ENCODE peak calls at places on chromosomes 5 and 9, in eight cellular contexts. R is keratinocyte; Z is activated T-helper 1 cell treated with anti-CD3 and anti-CD28 coated beads, Interleukin-2, amount 50 U/mL, for 16 hours; J is DMS153; A is KBM-7; G is foreskin melanocyte; S is HS-27A; Q is testis. D is an unnamed sample.

GRCh38 chr5:77893225-77893860 is 117.2 kb upstream of the TBCA start:
- DNase-seq in Z (no peak), R (peak; percentile 61), A (peak; percentile 7), G (peak; percentile 98), J (no peak), S (peak; percentile 69), Q (no peak), D (peak; percentile 92)

GRCh38 chr5:31075981-31076380 is 117.5 kb upstream of the CDH6 start:
- DNase-seq in S (no peak), Q (no peak), R (no peak), Z (no peak), A (no peak), G (no peak), J (no peak), D (no peak)

GRCh38 chr5:64210866-64211265 is 45.2 kb downstream of the RNF180 start:
- DNase-seq in S (peak; percentile 73), Q (no peak), A (no peak), J (no peak), G (peak; percentile 84), R (peak; percentile 26), Z (no peak), D (peak; percentile 47)

GRCh38 chr9:129027224-129027684 is 877 bp downstream of the SH3GLB2 start:
- DNase-seq in Z (no peak), A (no peak), R (no peak), S (no peak), J (no peak), Q (no peak), G (no peak), D (peak; percentile 11)

GRCh38 chr5:38595149-38595725 is 38.8 kb upstream of the LIFR start:
- DNase-seq in Q (no peak), R (peak; percentile 35), Z (no peak), G (no peak), S (no peak), A (no peak), J (no peak), D (peak; percentile 58)

GRCh38 chr9:93908591-93909241 is 46.4 kb downstream of the BARX1 start:
- DNase-seq in R (no peak), S (no peak), Z (no peak), Q (no peak), J (peak; percentile 93), A (no peak), G (no peak), D (no peak)

GRCh38 chr9:137006116-137007003 is 10.0 kb upstream of the CLIC3 start:
- DNase-seq in Z (no peak), Q (no peak), G (no peak), J (no peak), S (no peak), A (no peak), R (no peak), D (no peak)

GRCh38 chr5:145946112-145946861 is 9.9 kb downstream of the SH3RF2 start:
- DNase-seq in R (peak; percentile 92), Z (no peak), A (no peak), Q (no peak), S (no peak), G (peak; percentile 83), J (no peak), D (peak; percentile 78)

GRCh38 chr5:34564706-34565235 is 91.4 kb upstream of the RAI14 start:
- DNase-seq in S (no peak), Z (no peak), R (no peak), Q (peak; percentile 37), A (no peak), J (no peak), G (no peak), D (no peak)

GRCh38 chr5:1515921-1516571 is 7.7 kb downstream of the LPCAT1 start:
- DNase-seq in R (peak; percentile 91), J (no peak), Z (no peak), G (no peak), S (no peak), A (no peak), Q (peak; percentile 13), D (no peak)

GRCh38 chr9:27701664-27702063 is 128.4 kb upstream of the C9orf72 start:
- DNase-seq in R (no peak), Z (no peak), S (no peak), Q (peak; percentile 17), G (no peak), A (peak; percentile 27), J (no peak), D (no peak)

GRCh38 chr5:33231935-33232334 is 208.8 kb upstream of the TARS1 start:
- DNase-seq in Z (no peak), R (no peak), A (no peak), Q (no peak), G (no peak), J (no peak), S (no peak), D (no peak)

GRCh38 chr5:59923465-59923864 is 29.9 kb upstream of the PDE4D start:
- DNase-seq in G (no peak), Q (no peak), J (no peak), A (no peak), R (no peak), S (peak; percentile 23), Z (no peak), D (no peak)

GRCh38 chr5:170360712-170361501 is 28.3 kb downstream of the KCNMB1 start:
- DNase-seq in J (no peak), R (no peak), A (peak; percentile 66), S (no peak), Z (no peak), Q (no peak), G (no peak), D (no peak)

GRCh38 chr5:124007675-124008398 is 495.9 kb downstream of the CSNK1G3 start:
- DNase-seq in S (no peak), Z (no peak), R (no peak), A (no peak), Q (no peak), J (no peak), G (no peak), D (no peak)

GRCh38 chr9:87685871-87686519 is 39.9 kb upstream of the CTSL start:
- DNase-seq in G (no peak), S (no peak), R (no peak), Q (no peak), J (no peak), A (no peak), Z (no peak), D (no peak)

GRCh38 chr5:63255609-63256008 is 677.0 kb downstream of the LRRC70 start:
- DNase-seq in A (no peak), G (no peak), S (no peak), R (no peak), J (no peak), Z (no peak), Q (no peak), D (no peak)

GRCh38 chr9:136720887-136721338 is 8.5 kb downstream of the DIPK1B start:
- DNase-seq in G (no peak), J (no peak), Q (no peak), R (no peak), S (no peak), Z (no peak), A (no peak), D (no peak)

GRCh38 chr5:103414598-103414997 is 148.0 kb downstream of the NUDT12 start:
- DNase-seq in G (peak; percentile 73), Q (no peak), A (no peak), S (no peak), J (no peak), Z (no peak), R (no peak), D (peak; percentile 98)

GRCh38 chr5:36240779-36241635 is 718 bp downstream of the NADK2 start:
- DNase-seq in R (no peak), G (peak; percentile 57), A (peak; percentile 66), J (peak; percentile 32), Z (peak; percentile 2), S (peak; percentile 48), Q (peak; percentile 75), D (peak; percentile 69)

GRCh38 chr9:91949293-91949945 is 609 bp downstream of the ROR2 start:
- DNase-seq in Q (peak; percentile 18), J (peak; percentile 30), R (no peak), Z (no peak), A (no peak), S (no peak), G (no peak), D (no peak)

GRCh38 chr5:91016954-91017690 is 366.0 kb downstream of the ARRDC3 start:
- DNase-seq in Z (no peak), R (no peak), Q (no peak), J (no peak), A (no peak), S (no peak), G (no peak), D (no peak)

GRCh38 chr5:77852514-77853352 is 76.6 kb upstream of the TBCA start:
- DNase-seq in Q (peak; percentile 43), A (peak; percentile 70), Z (no peak), S (no peak), R (no peak), G (peak; percentile 51), J (peak; percentile 30), D (peak; percentile 52)

GRCh38 chr5:177116631-177117373 is 16.8 kb upstream of the NSD1 start:
- DNase-seq in Q (peak; percentile 93), J (peak; percentile 51), R (peak; percentile 9), G (peak; percentile 87), A (no peak), Z (peak; percentile 71), S (no peak), D (peak; percentile 42)